ENCODE peak calls at places on chromosomes 13 and 19, in nine cellular contexts. E is bronchial epithelial cell; K is A549; P is CD8-positive, alpha-beta T cell; R is fibroblast of pulmonary artery; L is cardiac muscle cell; T is epithelial cell of proximal tubule; B is endodermal cell; D is fibroblast of mammary gland. I is an unnamed sample.
A peak's percentile ranks its signal among the peaks of the same experiment; 100 is the strongest.

GRCh38 chr13:75549262-75550158 is at the start of gene UCHL3:
- DNase-seq in E (peak; percentile 87), K (peak; percentile 90), P (peak; percentile 98), R (peak; percentile 98), L (peak; percentile 98), T (peak; percentile 69), B (peak; percentile 99), D (peak; percentile 95), I (peak; percentile 83)

GRCh38 chr13:39602614-39603366 is at the start of gene LHFPL6:
- DNase-seq in E (peak; percentile 64), K (peak; percentile 41), P (no peak), R (peak; percentile 81), L (peak; percentile 86), T (no peak), B (peak; percentile 91), D (peak; percentile 69), I (peak; percentile 39)

GRCh38 chr19:46915386-46915785 is 54.6 kb downstream of the ARHGAP35 start:
- DNase-seq in E (no peak), K (no peak), P (no peak), R (no peak), L (no peak), T (no peak), B (peak; percentile 8), D (peak; percentile 35), I (no peak)

GRCh38 chr13:44244288-44244687 is 129.3 kb upstream of the SERP2 start:
- DNase-seq in E (no peak), K (no peak), P (no peak), R (peak; percentile 30), L (no peak), T (no peak), B (no peak), D (peak; percentile 95), I (no peak)

GRCh38 chr13:50250403-50250802 is 235.2 kb downstream of the KCNRG start:
- DNase-seq in E (no peak), K (no peak), P (no peak), R (no peak), L (no peak), T (no peak), B (no peak), D (no peak), I (no peak)

GRCh38 chr19:11145147-11145924 is 10.2 kb downstream of the SPC24 start:
- DNase-seq in E (no peak), K (no peak), P (no peak), R (no peak), L (no peak), T (no peak), B (no peak), D (no peak), I (no peak)

GRCh38 chr19:46821512-46822359 is 28.9 kb downstream of the AP2S1 start:
- DNase-seq in E (no peak), K (no peak), P (peak; percentile 81), R (no peak), L (no peak), T (no peak), B (peak; percentile 58), D (no peak), I (no peak)

GRCh38 chr19:3028305-3029069 is 593 bp downstream of the TLE2 start:
- DNase-seq in E (no peak), K (no peak), P (no peak), R (no peak), L (no peak), T (no peak), B (peak; percentile 77), D (no peak), I (no peak)

GRCh38 chr13:100129605-100130004 is 40.7 kb downstream of the PCCA start:
- DNase-seq in E (no peak), K (no peak), P (no peak), R (no peak), L (no peak), T (no peak), B (peak; percentile 62), D (no peak), I (no peak)

GRCh38 chr19:18001837-18002345 is 6.1 kb upstream of the ARRDC2 start:
- DNase-seq in E (no peak), K (no peak), P (no peak), R (no peak), L (no peak), T (no peak), B (no peak), D (no peak), I (no peak)

GRCh38 chr19:15672580-15673175 is at the start of gene CYP4F12:
- DNase-seq in E (peak; percentile 17), K (peak; percentile 36), P (peak; percentile 53), R (peak; percentile 20), L (no peak), T (no peak), B (no peak), D (peak; percentile 43), I (no peak)

GRCh38 chr13:25778302-25778701 is 273.5 kb downstream of the SHISA2 start:
- DNase-seq in E (no peak), K (no peak), P (no peak), R (no peak), L (no peak), T (no peak), B (no peak), D (no peak), I (no peak)

GRCh38 chr19:3738477-3739220 is 22.8 kb downstream of the APBA3 start:
- DNase-seq in E (no peak), K (no peak), P (no peak), R (no peak), L (no peak), T (no peak), B (no peak), D (no peak), I (no peak)

GRCh38 chr13:19597523-19597922 is 35.9 kb upstream of the MPHOSPH8 start:
- DNase-seq in E (peak; percentile 77), K (no peak), P (no peak), R (no peak), L (no peak), T (no peak), B (no peak), D (peak; percentile 89), I (no peak)

GRCh38 chr13:46472384-46472783 is 80.6 kb upstream of the LRCH1 start:
- DNase-seq in E (no peak), K (no peak), P (no peak), R (no peak), L (no peak), T (no peak), B (no peak), D (no peak), I (no peak)

GRCh38 chr13:71759506-71760225 is 107.3 kb downstream of the DACH1 start:
- DNase-seq in E (no peak), K (no peak), P (no peak), R (no peak), L (no peak), T (no peak), B (peak; percentile 74), D (no peak), I (peak; percentile 78)

GRCh38 chr19:43525836-43526771 is 897 bp downstream of the ETHE1 start:
- DNase-seq in E (no peak), K (no peak), P (peak; percentile 53), R (no peak), L (peak; percentile 49), T (no peak), B (peak; percentile 73), D (no peak), I (no peak)

GRCh38 chr13:22060187-22060586 is 389.3 kb downstream of the FGF9 start:
- DNase-seq in E (no peak), K (no peak), P (no peak), R (no peak), L (no peak), T (no peak), B (no peak), D (no peak), I (no peak)

GRCh38 chr13:93922063-93922462 is 557.4 kb downstream of the DCT start:
- DNase-seq in E (no peak), K (no peak), P (no peak), R (no peak), L (no peak), T (no peak), B (no peak), D (no peak), I (no peak)
- TF ChIP-seq CTCF in E (no peak), K (no peak), P (no peak), R (no peak), L (no peak), T (peak; percentile 7), B (no peak), D (no peak), I (no peak)

GRCh38 chr13:35856721-35857346 is 274.3 kb downstream of the DCLK1 start:
- DNase-seq in E (no peak), K (no peak), P (no peak), R (no peak), L (no peak), T (no peak), B (no peak), D (no peak), I (no peak)
- H3K4me3 ChIP-seq in E (no peak overlapping the region), K (no peak overlapping the region), P (no peak overlapping the region), R (no peak overlapping the region), L (no peak overlapping the region), T (no peak overlapping the region), B (no peak overlapping the region), D (no peak overlapping the region), I (no peak overlapping the region)

GRCh38 chr19:55637534-55637933 is 3.3 kb upstream of the ZNF580 start:
- DNase-seq in E (no peak), K (no peak), P (no peak), R (no peak), L (no peak), T (no peak), B (no peak), D (no peak), I (no peak)
- TF ChIP-seq CTCF in E (no peak), K (no peak), P (no peak), R (no peak), L (no peak), T (no peak), B (no peak), D (no peak), I (no peak)

GRCh38 chr19:13860679-13861391 is 16.1 kb upstream of the NANOS3 start:
- DNase-seq in E (no peak), K (no peak), P (no peak), R (no peak), L (no peak), T (no peak), B (no peak), D (no peak), I (no peak)

GRCh38 chr19:13861714-13862531 is 15.0 kb upstream of the NANOS3 start:
- DNase-seq in E (peak; percentile 78), K (no peak), P (peak; percentile 95), R (peak; percentile 91), L (peak; percentile 85), T (peak; percentile 43), B (peak; percentile 98), D (peak; percentile 84), I (peak; percentile 83)

GRCh38 chr19:13864223-13864512 is 12.8 kb upstream of the NANOS3 start:
- DNase-seq in E (no peak), K (no peak), P (no peak), R (no peak), L (no peak), T (no peak), B (no peak), D (no peak), I (no peak)

GRCh38 chr19:13859361-13859880 is 17.5 kb upstream of the NANOS3 start:
- DNase-seq in E (no peak), K (no peak), P (no peak), R (peak; percentile 50), L (no peak), T (no peak), B (no peak), D (peak; percentile 63), I (no peak)

DNA sequence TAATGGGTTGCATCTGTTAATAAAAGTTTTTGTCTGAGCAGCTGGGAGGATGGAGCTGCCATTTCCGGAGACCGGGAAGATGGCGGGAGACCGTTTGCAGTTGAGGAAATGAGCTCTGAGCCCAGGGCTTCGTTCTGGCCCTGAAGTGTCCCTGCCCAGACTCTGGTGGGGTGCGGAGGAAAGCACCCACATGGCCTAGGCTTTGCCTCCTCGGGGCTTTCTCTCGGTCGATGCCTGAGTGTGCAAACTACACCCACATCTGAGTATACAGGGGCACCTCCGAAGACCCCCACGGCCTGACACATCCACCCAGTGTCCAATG is 15.6 kb upstream of the NANOS3 start:
- DNase-seq in E (no peak), K (no peak), P (no peak), R (no peak), L (no peak), T (no peak), B (no peak), D (no peak), I (no peak)
- H3K4me3 ChIP-seq in E (no peak overlapping the region), K (peak overlapping the region; percentile 33), P (peak overlapping the region; percentile 74), R (no peak overlapping the region), L (no peak overlapping the region), T (no peak overlapping the region), B (no peak overlapping the region), D (peak overlapping the region; percentile 54), I (peak overlapping the region; percentile 55)

I was measured in retinal pigment epithelial cell.